ENCODE peak calls at places on chromosomes 16 and 17, in four cellular contexts. One of them, this sample, is unnamed.

GRCh38 chr16:55367796-55368195 is 43.8 kb downstream of the IRX6 start:
- DNase-seq in HCT116: no peak
- DNase-seq in DND-41: no peak
- DNase-seq in PC-9: peak
- DNase-seq in this sample: no peak

GRCh38 chr17:67280279-67280678 is 35.3 kb upstream of the HELZ start:
- DNase-seq in DND-41: no peak
- DNase-seq in HCT116: no peak
- DNase-seq in PC-9: no peak
- DNase-seq in this sample: no peak

GRCh38 chr17:59707971-59708425 is 544 bp downstream of the VMP1 start:
- DNase-seq in DND-41: no peak
- DNase-seq in PC-9: no peak
- DNase-seq in HCT116: no peak
- DNase-seq in this sample: no peak

GRCh38 chr17:66542183-66542966 is 240.0 kb downstream of the PRKCA start:
- DNase-seq in HCT116: no peak
- DNase-seq in DND-41: peak
- DNase-seq in PC-9: no peak
- DNase-seq in this sample: no peak

GRCh38 chr17:62925267-62925836 is 40.7 kb upstream of the TANC2 start:
- DNase-seq in PC-9: no peak
- DNase-seq in HCT116: no peak
- DNase-seq in DND-41: no peak
- DNase-seq in this sample: no peak

GRCh38 chr17:51045616-51046526 is 74.8 kb downstream of the SPAG9 start:
- DNase-seq in HCT116: no peak
- DNase-seq in DND-41: no peak
- DNase-seq in PC-9: no peak
- DNase-seq in this sample: peak

GRCh38 chr16:57592591-57593003 is 35.8 kb upstream of the ADGRG1 start:
- DNase-seq in PC-9: no peak
- DNase-seq in HCT116: no peak
- DNase-seq in DND-41: peak
- DNase-seq in this sample: no peak

GRCh38 chr16:3001316-3001715 is 11.4 kb upstream of the CLDN9 start:
- DNase-seq in HCT116: no peak
- DNase-seq in DND-41: no peak
- DNase-seq in PC-9: no peak
- DNase-seq in this sample: no peak

GRCh38 chr17:67912656-67913055 is 83.6 kb downstream of the C17orf58 start:
- DNase-seq in PC-9: no peak
- DNase-seq in HCT116: no peak
- DNase-seq in DND-41: no peak
- DNase-seq in this sample: no peak

GRCh38 chr17:29936724-29937123 is 4.7 kb upstream of the EFCAB5 start:
- DNase-seq in HCT116: no peak
- DNase-seq in DND-41: no peak
- DNase-seq in PC-9: no peak
- DNase-seq in this sample: no peak

GRCh38 chr16:58938856-58939255 is 204.7 kb upstream of the GOT2 start:
- DNase-seq in PC-9: no peak
- DNase-seq in HCT116: no peak
- DNase-seq in DND-41: no peak
- DNase-seq in this sample: no peak

GRCh38 chr16:70438983-70439862 is at the start of gene ST3GAL2:
- DNase-seq in HCT116: peak
- DNase-seq in PC-9: peak
- DNase-seq in DND-41: peak
- DNase-seq in this sample: no peak
- TF ChIP-seq EZH2 in HCT116: no peak
- TF ChIP-seq EZH2 in PC-9: no peak
- TF ChIP-seq EZH2 in DND-41: no peak
- TF ChIP-seq EZH2 in this sample: no peak

GRCh38 chr16:56588781-56589140 is 567 bp upstream of the MT3 start:
- DNase-seq in PC-9: no peak
- DNase-seq in DND-41: no peak
- DNase-seq in HCT116: no peak
- DNase-seq in this sample: no peak
- H3K4me3 ChIP-seq in PC-9: no peak
- H3K4me3 ChIP-seq in DND-41: no peak
- H3K4me3 ChIP-seq in HCT116: no peak
- H3K4me3 ChIP-seq in this sample: no peak

GRCh38 chr16:19410435-19411153 is 7.1 kb upstream of the TMC5 start:
- DNase-seq in PC-9: peak
- DNase-seq in HCT116: no peak
- DNase-seq in DND-41: no peak
- DNase-seq in this sample: no peak
- TF ChIP-seq EZH2 in PC-9: no peak
- TF ChIP-seq EZH2 in HCT116: no peak
- TF ChIP-seq EZH2 in DND-41: no peak
- TF ChIP-seq EZH2 in this sample: no peak

GRCh38 chr16:83900611-83901010 is 1.7 kb downstream of the MLYCD start:
- DNase-seq in HCT116: no peak
- DNase-seq in PC-9: no peak
- DNase-seq in DND-41: no peak
- DNase-seq in this sample: no peak
- H3K4me3 ChIP-seq in HCT116: no peak
- H3K4me3 ChIP-seq in PC-9: no peak
- H3K4me3 ChIP-seq in DND-41: no peak
- H3K4me3 ChIP-seq in this sample: no peak

GRCh38 chr17:79814966-79815835 is 18.3 kb upstream of the CBX8 start:
- DNase-seq in PC-9: no peak
- DNase-seq in DND-41: no peak
- DNase-seq in HCT116: no peak
- DNase-seq in this sample: no peak

GRCh38 chr17:79812206-79812968 is 15.5 kb upstream of the CBX8 start:
- DNase-seq in PC-9: no peak
- DNase-seq in HCT116: no peak
- DNase-seq in DND-41: no peak
- DNase-seq in this sample: no peak

GRCh38 chr17:79812969-79813825 is 16.3 kb upstream of the CBX8 start:
- DNase-seq in DND-41: peak
- DNase-seq in HCT116: no peak
- DNase-seq in PC-9: no peak
- DNase-seq in this sample: no peak

GRCh38 chr17:79814624-79814965 is 17.7 kb upstream of the CBX8 start:
- DNase-seq in DND-41: no peak
- DNase-seq in HCT116: no peak
- DNase-seq in PC-9: no peak
- DNase-seq in this sample: no peak

GRCh38 chr17:79813826-79814623 is 17.1 kb upstream of the CBX8 start:
- DNase-seq in DND-41: no peak
- DNase-seq in HCT116: no peak
- DNase-seq in PC-9: no peak
- DNase-seq in this sample: no peak
- TF ChIP-seq EZH2 in DND-41: no peak
- TF ChIP-seq EZH2 in HCT116: no peak
- TF ChIP-seq EZH2 in PC-9: no peak
- TF ChIP-seq EZH2 in this sample: no peak

GRCh38 chr17:55561316-55561972 is 50.2 kb upstream of the SMIM36 start:
- DNase-seq in DND-41: no peak
- DNase-seq in HCT116: no peak
- DNase-seq in PC-9: no peak
- DNase-seq in this sample: no peak
- H3K4me3 ChIP-seq in DND-41: no peak
- H3K4me3 ChIP-seq in HCT116: no peak
- H3K4me3 ChIP-seq in PC-9: no peak
- H3K4me3 ChIP-seq in this sample: no peak

GRCh38 chr16:30009990-30010816 is 624 bp downstream of the DOC2A start:
- DNase-seq in DND-41: no peak
- DNase-seq in PC-9: no peak
- DNase-seq in HCT116: no peak
- DNase-seq in this sample: no peak
- TF ChIP-seq EZH2 in DND-41: no peak
- TF ChIP-seq EZH2 in PC-9: peak
- TF ChIP-seq EZH2 in HCT116: no peak
- TF ChIP-seq EZH2 in this sample: no peak

This sample was measured in SK-N-MC.